ENCODE peak calls at places on chromosomes 1 and 21, in seven cellular contexts. U is GM06990; Y is gastrocnemius medialis; X is CD4-positive, CD25-positive, alpha-beta regulatory T cell; A is PC-3; D is GM12865; P is right cardiac atrium. V is an unnamed sample.
A peak's percentile ranks its signal among the peaks of the same experiment; 100 is the strongest.

GRCh38 chr1:40799351-40799867 is 15.8 kb downstream of the KCNQ4 start:
- DNase-seq in U (no peak), Y (no peak), X (no peak), A (no peak), D (no peak), P (peak; percentile 86), V (no peak)

GRCh38 chr1:20430355-20431290 is 55.4 kb downstream of the CAMK2N1 start:
- DNase-seq in U (no peak), Y (no peak), X (peak; percentile 1), A (peak; percentile 47), D (peak; percentile 32), P (no peak), V (no peak)

GRCh38 chr1:248853668-248854375 is 5.1 kb downstream of the ZNF692 start:
- DNase-seq in U (no peak), Y (no peak), X (no peak), A (no peak), D (no peak), P (no peak), V (no peak)

GRCh38 chr1:173410133-173410793 is 66.9 kb upstream of the PRDX6 start:
- DNase-seq in U (no peak), Y (no peak), X (no peak), A (peak; percentile 93), D (no peak), P (no peak), V (no peak)

GRCh38 chr1:119367332-119368124 is 1.1 kb upstream of the HAO2 start:
- DNase-seq in U (no peak), Y (no peak), X (no peak), A (peak; percentile 74), D (peak; percentile 41), P (no peak), V (peak; percentile 30)

GRCh38 chr1:7770620-7770938 is 517 bp upstream of the VAMP3 start:
- DNase-seq in U (no peak), Y (peak; percentile 29), X (no peak), A (no peak), D (no peak), P (no peak), V (no peak)

GRCh38 chr1:197130677-197131304 is 15.7 kb downstream of the ASPM start:
- DNase-seq in U (no peak), Y (no peak), X (no peak), A (peak; percentile 64), D (no peak), P (no peak), V (no peak)

GRCh38 chr1:22709891-22710687 is 550 bp upstream of the EPHB2 start:
- DNase-seq in U (peak; percentile 30), Y (peak; percentile 9), X (no peak), A (peak; percentile 51), D (peak; percentile 57), P (peak; percentile 90), V (no peak)

GRCh38 chr1:111745670-111746613 is 6.7 kb upstream of the INKA2 start:
- DNase-seq in U (no peak), Y (no peak), X (no peak), A (no peak), D (no peak), P (peak; percentile 71), V (no peak)

GRCh38 chr1:76125441-76126215 is 51.1 kb downstream of the ST6GALNAC3 start:
- DNase-seq in U (no peak), Y (no peak), X (no peak), A (no peak), D (no peak), P (no peak), V (no peak)

GRCh38 chr21:15894596-15894995 is 164.8 kb downstream of the USP25 start:
- DNase-seq in U (no peak), Y (no peak), X (no peak), A (peak; percentile 41), D (no peak), P (no peak), V (no peak)

GRCh38 chr1:155984341-155984740 is 6.0 kb upstream of the ARHGEF2 start:
- DNase-seq in U (no peak), Y (no peak), X (no peak), A (no peak), D (no peak), P (peak; percentile 44), V (no peak)

GRCh38 chr1:229461032-229461668 is 27.3 kb upstream of the ACTA1 start:
- DNase-seq in U (no peak), Y (peak; percentile 4), X (no peak), A (no peak), D (no peak), P (peak; percentile 75), V (no peak)

GRCh38 chr1:155880856-155881255 is 21.5 kb downstream of the SYT11 start:
- DNase-seq in U (no peak), Y (no peak), X (no peak), A (no peak), D (no peak), P (no peak), V (no peak)

GRCh38 chr1:208782186-208782585 is 538.0 kb upstream of the PLXNA2 start:
- DNase-seq in U (no peak), Y (no peak), X (no peak), A (no peak), D (peak; percentile 10), P (no peak), V (no peak)
- H3K4me3 ChIP-seq in U (no peak overlapping the region), Y (no peak overlapping the region), X (no peak overlapping the region), A (no peak overlapping the region), D (no peak overlapping the region), P (no peak overlapping the region), V (no peak overlapping the region)

DNA sequence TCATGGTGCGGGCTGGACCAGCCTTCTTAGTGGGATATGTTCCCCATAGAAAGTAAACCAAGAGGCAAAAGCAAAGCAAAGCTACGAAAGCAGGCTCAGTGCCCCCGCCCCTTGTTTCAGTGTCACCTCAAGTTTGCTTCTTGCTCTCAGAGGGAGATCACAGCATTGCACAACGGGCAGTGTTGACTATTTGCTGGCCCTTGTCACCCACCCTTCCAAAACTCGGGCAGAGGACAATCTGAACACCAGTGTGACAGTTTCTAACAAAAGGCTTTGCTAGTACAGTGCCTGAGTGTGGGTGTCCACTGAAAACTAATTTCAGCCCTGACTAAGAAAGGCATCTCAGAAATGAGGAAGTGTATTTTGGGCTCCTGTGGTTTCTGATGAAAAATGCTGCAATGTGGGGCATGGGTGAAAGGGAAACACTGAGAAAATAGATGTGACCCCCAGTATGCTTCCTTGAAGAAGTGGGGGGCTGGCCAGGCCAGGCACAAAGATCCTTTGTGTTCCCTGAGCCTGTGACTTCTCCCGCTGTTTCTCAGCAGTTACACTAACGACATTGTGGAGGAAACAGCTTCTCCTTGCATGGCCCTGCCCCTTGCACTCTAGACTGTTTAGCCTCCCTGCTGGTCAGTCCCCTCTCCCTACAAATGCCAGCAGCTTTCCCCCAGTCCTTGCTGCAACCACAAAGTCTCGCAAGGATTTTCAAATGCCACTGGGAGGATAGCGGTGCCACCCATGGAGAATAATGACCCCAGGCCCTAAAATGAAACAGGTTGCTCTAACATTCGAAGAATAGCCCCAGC is 33.3 kb upstream of the KCNE1 start:
- DNase-seq in U (peak; percentile 78), Y (no peak), X (no peak), A (peak; percentile 65), D (peak; percentile 86), P (no peak), V (no peak)
- H3K4me3 ChIP-seq in U (peak overlapping the region; percentile 38), Y (no peak overlapping the region), X (no peak overlapping the region), A (no peak overlapping the region), D (peak overlapping the region; percentile 50), P (no peak overlapping the region), V (no peak overlapping the region)

GRCh38 chr1:5564578-5565257 is 427.5 kb downstream of the NPHP4 start:
- DNase-seq in U (no peak), Y (no peak), X (no peak), A (no peak), D (no peak), P (no peak), V (no peak)

GRCh38 chr1:5563861-5564577 is 428.2 kb downstream of the NPHP4 start:
- DNase-seq in U (no peak), Y (no peak), X (no peak), A (no peak), D (no peak), P (no peak), V (no peak)

GRCh38 chr1:5565281-5565680 is 426.9 kb downstream of the NPHP4 start:
- DNase-seq in U (no peak), Y (no peak), X (no peak), A (no peak), D (no peak), P (no peak), V (no peak)

GRCh38 chr1:5562769-5563168 is 429.5 kb downstream of the NPHP4 start:
- DNase-seq in U (no peak), Y (no peak), X (no peak), A (no peak), D (no peak), P (no peak), V (no peak)

DNA sequence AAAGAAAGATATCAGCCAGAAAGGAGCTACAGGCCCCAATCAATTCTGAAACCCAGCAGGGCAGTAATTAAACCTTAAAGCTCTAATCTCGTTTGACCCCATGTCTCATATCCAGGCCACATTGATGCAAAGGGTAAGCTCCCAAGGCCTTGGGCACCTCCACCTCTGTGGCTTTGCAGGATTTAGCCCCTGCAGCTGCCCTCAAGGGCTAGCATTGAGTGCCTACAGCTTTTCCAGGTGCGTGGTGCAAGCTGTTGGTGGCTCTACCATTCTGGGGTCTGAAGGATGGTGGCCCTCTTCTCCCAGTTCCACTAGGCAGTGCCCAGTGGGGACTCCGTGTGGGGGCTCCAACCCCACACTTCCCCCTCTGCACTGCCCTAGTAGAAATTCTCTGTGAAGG is 429.9 kb downstream of the NPHP4 start:
- DNase-seq in U (no peak), Y (no peak), X (no peak), A (no peak), D (no peak), P (no peak), V (no peak)
- H3K4me3 ChIP-seq in U (no peak overlapping the region), Y (no peak overlapping the region), X (no peak overlapping the region), A (no peak overlapping the region), D (no peak overlapping the region), P (no peak overlapping the region), V (no peak overlapping the region)

GRCh38 chr1:223702735-223703667 is 9.3 kb upstream of the CAPN2 start:
- DNase-seq in U (no peak), Y (no peak), X (no peak), A (peak; percentile 98), D (no peak), P (no peak), V (no peak)

GRCh38 chr1:223703668-223704013 is 8.7 kb upstream of the CAPN2 start:
- DNase-seq in U (no peak), Y (no peak), X (no peak), A (no peak), D (no peak), P (no peak), V (no peak)

GRCh38 chr1:223704921-223705878 is 7.1 kb upstream of the CAPN2 start:
- DNase-seq in U (no peak), Y (no peak), X (no peak), A (peak; percentile 81), D (no peak), P (peak; percentile 72), V (no peak)

GRCh38 chr1:223700388-223700918 is 11.9 kb upstream of the CAPN2 start:
- DNase-seq in U (no peak), Y (no peak), X (no peak), A (peak; percentile 89), D (no peak), P (no peak), V (no peak)

GRCh38 chr1:223700942-223701637 is 11.2 kb upstream of the CAPN2 start:
- DNase-seq in U (no peak), Y (no peak), X (no peak), A (peak; percentile 99), D (no peak), P (peak; percentile 56), V (peak; percentile 86)
- H3K4me3 ChIP-seq in U (no peak overlapping the region), Y (no peak overlapping the region), X (no peak overlapping the region), A (peak overlapping the region; percentile 60), D (no peak overlapping the region), P (no peak overlapping the region), V (peak overlapping the region; percentile 16)

GRCh38 chr1:217275617-217276398 is 355.1 kb downstream of the GPATCH2 start:
- DNase-seq in U (peak; percentile 21), Y (no peak), X (no peak), A (peak; percentile 96), D (peak; percentile 34), P (no peak), V (peak; percentile 15)
- H3K4me3 ChIP-seq in U (no peak overlapping the region), Y (no peak overlapping the region), X (no peak overlapping the region), A (peak overlapping the region; percentile 50), D (no peak overlapping the region), P (no peak overlapping the region), V (no peak overlapping the region)